ENCODE peak calls at places on chromosomes 11 and 22, in five cellular contexts. I is heart left ventricle; C is PC-3; L is WTC11; X is CD4-positive, alpha-beta T cell. G is an unnamed sample.
A peak's percentile ranks its signal among the peaks of the same experiment; 100 is the strongest.

GRCh38 chr11:75547617-75548054 is 14.4 kb upstream of the SERPINH1 start:
- DNase-seq in I (peak; percentile 80), C (peak; percentile 82), L (peak; percentile 84), X (no peak), G (peak; percentile 71)

GRCh38 chr22:17769716-17770082 is 4.6 kb downstream of the BID start:
- DNase-seq in I (no peak), C (no peak), L (no peak), X (no peak), G (no peak)

GRCh38 chr11:60757231-60757800 is 649 bp downstream of the MS4A15 start:
- DNase-seq in I (no peak), C (no peak), L (no peak), X (peak; percentile 21), G (no peak)

GRCh38 chr11:2390871-2391662 is 9.5 kb upstream of the TSSC4 start:
- DNase-seq in I (peak; percentile 62), C (peak; percentile 34), L (no peak), X (no peak), G (no peak)

GRCh38 chr11:6616596-6617250 is 2.5 kb downstream of the TPP1 start:
- DNase-seq in I (no peak), C (no peak), L (no peak), X (no peak), G (no peak)

GRCh38 chr22:47801541-47802245 is 1039.2 kb downstream of the TBC1D22A start:
- DNase-seq in I (no peak), C (no peak), L (no peak), X (peak; percentile 27), G (no peak)

GRCh38 chr11:86916330-86916729 is 38.9 kb downstream of the FZD4 start:
- DNase-seq in I (no peak), C (peak; percentile 96), L (no peak), X (no peak), G (peak; percentile 73)

GRCh38 chr22:48635825-48636224 is 1191.8 kb downstream of the BRD1 start:
- DNase-seq in I (no peak), C (no peak), L (no peak), X (no peak), G (no peak)

GRCh38 chr11:86592047-86592564 is 80.3 kb downstream of the ME3 start:
- DNase-seq in I (no peak), C (peak; percentile 59), L (no peak), X (no peak), G (no peak)

GRCh38 chr11:106133529-106133928 is 56.1 kb downstream of the AASDHPPT start:
- DNase-seq in I (no peak), C (peak; percentile 32), L (no peak), X (no peak), G (peak; percentile 18)

GRCh38 chr22:31616315-31616980 is 45.6 kb downstream of the PISD start:
- DNase-seq in I (peak; percentile 16), C (no peak), L (no peak), X (no peak), G (no peak)

GRCh38 chr11:112302226-112302868 is 41.7 kb upstream of the PLET1 start:
- DNase-seq in I (no peak), C (peak; percentile 53), L (no peak), X (no peak), G (no peak)

GRCh38 chr11:8019671-8020597 is 32.8 kb downstream of the EIF3F start:
- DNase-seq in I (peak; percentile 47), C (no peak), L (no peak), X (peak; percentile 39), G (no peak)

GRCh38 chr11:118610773-118611432 is 3.5 kb downstream of the PHLDB1 start:
- DNase-seq in I (peak; percentile 87), C (peak; percentile 61), L (peak; percentile 95), X (peak; percentile 88), G (peak; percentile 58)

GRCh38 chr11:60641940-60642339 is 57.5 kb upstream of the MS4A8 start:
- DNase-seq in I (no peak), C (no peak), L (no peak), X (no peak), G (no peak)

GRCh38 chr11:88039512-88040496 is 135.4 kb downstream of the RAB38 start:
- DNase-seq in I (no peak), C (no peak), L (no peak), X (no peak), G (no peak)

GRCh38 chr11:68798221-68798813 is 43.4 kb downstream of the CPT1A start:
- DNase-seq in I (no peak), C (peak; percentile 52), L (peak; percentile 81), X (peak; percentile 53), G (peak; percentile 40)

GRCh38 chr11:120392299-120392698 is 56.1 kb downstream of the ARHGEF12 start:
- DNase-seq in I (no peak), C (no peak), L (no peak), X (no peak), G (no peak)

GRCh38 chr11:86980397-86980796 is 25.2 kb upstream of the FZD4 start:
- DNase-seq in I (no peak), C (no peak), L (no peak), X (no peak), G (no peak)

GRCh38 chr11:123338266-123338800 is 91.7 kb upstream of the GRAMD1B start:
- DNase-seq in I (no peak), C (no peak), L (no peak), X (no peak), G (no peak)

GRCh38 chr11:58592760-58593472 is 14.1 kb downstream of the ZFP91 start:
- DNase-seq in I (no peak), C (peak; percentile 24), L (no peak), X (no peak), G (peak; percentile 82)

GRCh38 chr11:121802542-121802941 is 313.5 kb downstream of the BLID start:
- DNase-seq in I (peak; percentile 85), C (no peak), L (peak; percentile 37), X (no peak), G (no peak)

GRCh38 chr11:61795459-61795858 is 2.7 kb downstream of the FEN1 start:
- DNase-seq in I (peak; percentile 26), C (no peak), L (no peak), X (no peak), G (no peak)

GRCh38 chr22:41377846-41378245 is 3.9 kb upstream of the TEF start:
- DNase-seq in I (no peak), C (no peak), L (no peak), X (no peak), G (no peak)

GRCh38 chr11:43119275-43119970 is 192.4 kb upstream of the API5 start:
- DNase-seq in I (no peak), C (peak; percentile 11), L (no peak), X (no peak), G (no peak)

GRCh38 chr11:2166091-2166851 is 5.3 kb upstream of the INS start:
- DNase-seq in I (no peak), C (peak; percentile 52), L (peak; percentile 75), X (peak; percentile 46), G (peak; percentile 35)

GRCh38 chr11:111561801-111562325 is 21.3 kb downstream of the LAYN start:
- DNase-seq in I (no peak), C (peak; percentile 96), L (no peak), X (no peak), G (peak; percentile 32)

GRCh38 chr11:107705027-107705426 is 6.8 kb downstream of the SLN start:
- DNase-seq in I (no peak), C (peak; percentile 98), L (no peak), X (no peak), G (peak; percentile 88)

GRCh38 chr11:61009392-61010275 is 38.2 kb downstream of the CD6 start:
- DNase-seq in I (no peak), C (no peak), L (no peak), X (no peak), G (no peak)

GRCh38 chr11:61513143-61513740 is 4.7 kb downstream of the LRRC10B start:
- DNase-seq in I (no peak), C (peak; percentile 60), L (no peak), X (no peak), G (no peak)

GRCh38 chr11:125390949-125391348 is 105.1 kb downstream of the FEZ1 start:
- DNase-seq in I (no peak), C (no peak), L (no peak), X (no peak), G (no peak)
- TF ChIP-seq CTCF in I (no peak), C (no peak), L (no peak), X (no peak), G (no peak)

GRCh38 chr11:72742522-72743320 is 9.5 kb downstream of the ARAP1 start:
- DNase-seq in I (no peak), C (no peak), L (no peak), X (no peak), G (no peak)

GRCh38 chr11:72740060-72740424 is 12.2 kb downstream of the ARAP1 start:
- DNase-seq in I (no peak), C (no peak), L (no peak), X (no peak), G (no peak)

GRCh38 chr11:72740562-72741428 is 11.4 kb downstream of the ARAP1 start:
- DNase-seq in I (no peak), C (no peak), L (no peak), X (no peak), G (no peak)

GRCh38 chr11:72741849-72742521 is 10.2 kb downstream of the ARAP1 start:
- DNase-seq in I (peak; percentile 42), C (no peak), L (no peak), X (no peak), G (peak; percentile 68)

GRCh38 chr11:72741429-72741833 is 10.8 kb downstream of the ARAP1 start:
- DNase-seq in I (peak; percentile 65), C (peak; percentile 44), L (no peak), X (no peak), G (peak; percentile 37)
- TF ChIP-seq CTCF in I (no peak), C (no peak), L (no peak), X (no peak), G (no peak)

DNA sequence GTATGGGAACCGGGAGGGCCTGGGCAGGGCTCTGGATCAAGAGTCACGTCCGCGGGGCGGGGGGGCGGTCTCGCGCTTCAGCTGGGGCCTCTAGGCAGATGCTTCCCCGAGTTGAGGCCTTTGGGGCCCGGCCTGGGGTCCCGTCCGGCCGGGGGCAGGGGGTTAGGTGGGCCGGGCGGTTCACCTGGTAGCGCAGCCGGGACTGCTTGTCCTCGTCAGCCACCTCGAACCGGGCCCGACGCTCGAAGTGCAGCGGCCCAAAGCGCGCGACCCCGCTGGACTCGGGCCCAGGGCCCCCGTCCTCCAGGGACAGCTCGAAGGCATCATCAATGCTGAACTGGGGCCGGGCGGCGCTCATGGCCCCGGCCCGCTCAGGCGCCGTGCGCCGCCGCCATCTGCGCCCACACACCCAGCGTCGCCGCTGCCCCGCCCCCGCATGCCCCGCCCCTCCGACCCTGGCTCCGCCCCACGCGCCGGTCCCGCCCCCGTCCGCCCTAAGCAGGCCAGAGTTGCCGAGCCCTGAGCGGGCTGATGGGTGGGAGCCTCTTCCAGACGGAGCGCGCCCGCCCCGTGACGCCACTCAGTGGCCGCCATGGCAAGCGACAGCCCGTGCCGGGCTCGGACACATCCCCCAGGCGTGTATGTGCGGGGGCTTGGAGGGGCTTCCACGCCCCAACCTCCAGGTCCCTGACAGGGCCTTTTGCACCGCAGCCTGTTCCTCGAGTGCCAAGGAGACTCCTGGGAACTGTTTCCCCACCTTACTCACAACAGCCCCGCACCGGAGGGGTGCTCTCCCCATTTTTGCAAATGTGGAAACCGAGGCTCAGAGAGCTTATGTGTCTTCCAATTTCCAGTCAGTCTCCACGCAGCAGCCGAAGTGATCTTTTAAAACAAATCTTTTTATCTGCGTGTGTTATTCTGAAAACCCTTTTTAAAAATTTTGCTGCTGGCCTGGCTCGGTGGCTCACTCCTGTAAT is at the start of gene TMEM134:
- DNase-seq in I (peak; percentile 96), C (peak; percentile 92), L (peak; percentile 92), X (peak; percentile 94), G (peak; percentile 88)
- TF ChIP-seq CTCF in I (peak; percentile 45), C (peak; percentile 65), L (no peak), X (no peak), G (peak; percentile 19)

GRCh38 chr11:101848262-101848661 is 66.5 kb upstream of the CEP126 start:
- DNase-seq in I (no peak), C (peak; percentile 77), L (no peak), X (no peak), G (peak; percentile 43)
- TF ChIP-seq CTCF in I (peak; percentile 55), C (peak; percentile 84), L (no peak), X (no peak), G (peak; percentile 47)

GRCh38 chr22:46568102-46568809 is 30.8 kb upstream of the CELSR1 start:
- DNase-seq in I (no peak), C (no peak), L (peak; percentile 12), X (no peak), G (no peak)
- TF ChIP-seq CTCF in I (no peak), C (no peak), L (no peak), X (no peak), G (no peak)

G was measured in MCF 10A.